ENCODE peak calls at places on chromosomes 5 and 9, in four cellular contexts. P is GM12878, O is K562, N is H1. U is an unnamed sample.

GRCh38 chr5:1251678-1252580 is 26.7 kb downstream of the SLC6A18 start:
- DNase-seq in P (no peak), O (peak), N (no peak), U (no peak)

GRCh38 chr5:50962934-50963646 is 296.7 kb downstream of the PARP8 start:
- DNase-seq in P (no peak), O (peak), N (peak), U (peak)

GRCh38 chr9:93083592-93084470 is 12.2 kb upstream of the CARD19 start:
- DNase-seq in P (no peak), O (no peak), N (no peak), U (no peak)

GRCh38 chr5:111813520-111813919 is 56.5 kb upstream of the NREP start:
- DNase-seq in P (no peak), O (no peak), N (no peak), U (no peak)

GRCh38 chr9:6552738-6553121 is 92.8 kb downstream of the GLDC start:
- DNase-seq in P (no peak), O (no peak), N (no peak), U (peak)

GRCh38 chr5:59622848-59623247 is 270.7 kb downstream of the PDE4D start:
- DNase-seq in P (no peak), O (no peak), N (no peak), U (no peak)

GRCh38 chr5:15425802-15426201 is 74.2 kb upstream of the FBXL7 start:
- DNase-seq in P (no peak), O (no peak), N (no peak), U (no peak)

GRCh38 chr5:84433461-84433860 is 48.8 kb upstream of the EDIL3 start:
- DNase-seq in P (no peak), O (no peak), N (no peak), U (peak)

GRCh38 chr5:37921452-37921851 is 81.6 kb upstream of the GDNF start:
- DNase-seq in P (no peak), O (no peak), N (no peak), U (no peak)

GRCh38 chr5:170848033-170848432 is 13.8 kb upstream of the RANBP17 start:
- DNase-seq in P (no peak), O (no peak), N (no peak), U (peak)

GRCh38 chr5:79392776-79393175 is 121.2 kb downstream of the HOMER1 start:
- DNase-seq in P (no peak), O (no peak), N (no peak), U (no peak)

GRCh38 chr5:79396265-79396664 is 117.7 kb downstream of the HOMER1 start:
- DNase-seq in P (no peak), O (no peak), N (no peak), U (peak)

GRCh38 chr5:79399046-79399445 is 114.9 kb downstream of the HOMER1 start:
- DNase-seq in P (no peak), O (no peak), N (no peak), U (no peak)

GRCh38 chr5:79397080-79397479 is 116.9 kb downstream of the HOMER1 start:
- DNase-seq in P (no peak), O (no peak), N (no peak), U (no peak)

GRCh38 chr5:79395296-79395695 is 118.6 kb downstream of the HOMER1 start:
- DNase-seq in P (no peak), O (no peak), N (no peak), U (no peak)
- TF ChIP-seq RFX5 in P (no peak), O (no peak), N (no peak), U (no peak)

GRCh38 chr9:107890921-107891465 is 401.4 kb upstream of the KLF4 start:
- DNase-seq in P (no peak), O (no peak), N (no peak), U (peak)
- TF ChIP-seq CHD1 in P (no peak), O (no peak), N (no peak), U (no peak)

DNA sequence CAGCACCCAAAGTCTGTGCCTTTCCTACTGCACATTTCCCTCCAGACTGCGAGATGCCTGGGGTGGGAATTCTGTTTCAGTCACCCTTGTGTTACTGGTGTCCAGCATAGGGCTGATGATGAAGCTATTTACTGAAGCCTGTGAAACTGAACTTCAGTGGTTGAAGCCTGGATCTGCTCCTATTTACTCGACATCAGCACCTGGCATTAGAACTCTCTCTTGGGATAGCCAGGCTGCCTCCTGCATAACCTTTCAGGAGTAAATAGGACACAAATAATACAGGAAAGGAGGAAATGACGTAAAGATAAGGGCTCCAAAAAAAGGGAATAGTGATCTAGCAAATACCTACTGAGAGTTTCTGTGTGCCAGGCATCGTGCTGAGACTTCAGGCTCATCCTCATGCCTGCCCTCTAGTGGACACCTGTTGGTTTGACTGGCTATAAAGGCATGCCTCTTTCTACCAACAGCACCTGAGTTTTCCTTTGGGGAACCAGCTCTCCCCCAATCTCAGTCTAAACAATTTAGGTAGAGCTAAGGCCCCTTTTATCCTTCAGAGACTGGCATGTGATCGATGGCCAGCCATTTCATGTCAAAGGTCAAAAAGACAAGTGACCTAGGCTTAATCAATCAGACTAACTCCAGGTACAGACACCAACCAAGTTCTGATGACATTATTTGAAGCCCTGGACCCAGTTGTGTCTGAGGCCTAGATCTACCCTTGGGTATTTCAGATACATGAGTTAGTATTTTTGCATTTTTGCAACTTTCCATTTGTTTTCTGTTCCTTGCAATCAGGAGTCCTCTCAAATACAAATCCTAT is 192.1 kb upstream of the TRIM32 start:
- DNase-seq in P (no peak), O (peak), N (peak), U (no peak)
- TF ChIP-seq RFX5 in P (no peak), O (no peak), N (no peak), U (no peak)

GRCh38 chr9:107750741-107751521 is 261.4 kb upstream of the KLF4 start:
- DNase-seq in P (no peak), O (no peak), N (no peak), U (peak)
- TF ChIP-seq CHD1 in P (no peak), O (no peak), N (no peak), U (no peak)

U was measured in IMR-90.